ENCODE peak calls at places on chromosomes 5 and 9, in four cellular contexts. N is lung microvascular endothelial cell; R is stimulated activated naive CD4-positive, alpha-beta T cell; B is RPMI8226. Q is an unnamed sample.

GRCh38 chr9:109418827-109419226 is 79.3 kb downstream of the PTPN3 start:
- DNase-seq in N (no peak), R (no peak), B (no peak), Q (peak; percentile 33)

GRCh38 chr9:38017149-38017884 is 51.7 kb downstream of the SHB start:
- DNase-seq in N (peak; percentile 50), R (no peak), B (no peak), Q (no peak)

GRCh38 chr9:90999425-91000397 is 198.1 kb downstream of the SYK start:
- DNase-seq in N (no peak), R (no peak), B (no peak), Q (no peak)

GRCh38 chr9:96478829-96479371 is 28.9 kb downstream of the HABP4 start:
- DNase-seq in N (no peak), R (no peak), B (no peak), Q (no peak)

GRCh38 chr5:168851902-168852321 is 272.7 kb upstream of the PANK3 start:
- DNase-seq in N (peak; percentile 11), R (no peak), B (no peak), Q (peak; percentile 75)

GRCh38 chr5:2112128-2112808 is 229.5 kb upstream of the IRX4 start:
- DNase-seq in N (no peak), R (no peak), B (no peak), Q (no peak)

GRCh38 chr9:131674425-131675421 is 65.2 kb downstream of the RAPGEF1 start:
- DNase-seq in N (no peak), R (no peak), B (peak; percentile 69), Q (no peak)

GRCh38 chr9:88732128-88732527 is 197.2 kb downstream of the NXNL2 start:
- DNase-seq in N (peak; percentile 75), R (no peak), B (no peak), Q (no peak)

GRCh38 chr5:127227881-127228280 is 62.7 kb upstream of the MEGF10 start:
- DNase-seq in N (no peak), R (no peak), B (no peak), Q (no peak)

GRCh38 chr5:177595991-177596774 is 3.7 kb upstream of the B4GALT7 start:
- DNase-seq in N (no peak), R (no peak), B (no peak), Q (no peak)

GRCh38 chr5:6459896-6460295 is 11.2 kb downstream of the UBE2QL1 start:
- DNase-seq in N (no peak), R (no peak), B (no peak), Q (no peak)

GRCh38 chr5:138925090-138925635 is 50.0 kb upstream of the LRRTM2 start:
- DNase-seq in N (no peak), R (no peak), B (no peak), Q (no peak)

GRCh38 chr5:149174847-149175234 is 33.5 kb downstream of the ABLIM3 start:
- DNase-seq in N (peak; percentile 45), R (no peak), B (no peak), Q (no peak)

GRCh38 chr5:29949301-29949872 is 1244.1 kb upstream of the CDH6 start:
- DNase-seq in N (no peak), R (no peak), B (no peak), Q (no peak)

GRCh38 chr5:96141749-96142148 is 180.1 kb upstream of the ELL2 start:
- DNase-seq in N (no peak), R (no peak), B (no peak), Q (no peak)

GRCh38 chr5:124395899-124396298 is 350.5 kb downstream of the ZNF608 start:
- DNase-seq in N (no peak), R (no peak), B (no peak), Q (no peak)

GRCh38 chr9:4010309-4010708 is 289.6 kb downstream of the GLIS3 start:
- DNase-seq in N (no peak), R (no peak), B (no peak), Q (no peak)

GRCh38 chr9:137461663-137462395 is 2.7 kb upstream of the NSMF start:
- DNase-seq in N (peak; percentile 44), R (peak; percentile 68), B (no peak), Q (peak; percentile 10)

GRCh38 chr5:33726422-33727165 is 165.2 kb downstream of the ADAMTS12 start:
- DNase-seq in N (no peak), R (no peak), B (no peak), Q (no peak)

GRCh38 chr9:18985464-18985951 is 47.5 kb downstream of the SAXO1 start:
- DNase-seq in N (no peak), R (no peak), B (no peak), Q (no peak)

GRCh38 chr9:128375865-128376264 is 4.7 kb downstream of the URM1 start:
- DNase-seq in N (no peak), R (no peak), B (no peak), Q (no peak)